ENCODE peak calls at places on chromosomes 11 and 22, in seven cellular contexts. V is memory B cell; S is frontal cortex; Q is stimulated activated CD4-positive, alpha-beta T cell treated with anti-CD3 and anti-CD28 coated beads, Interleukin-15, amount 100 ng/mL, for 48 hours; Y is gastrocnemius medialis; K is HL-60; T is esophagus squamous epithelium. R is an unnamed sample.

GRCh38 chr11:26551186-26551801 is 20.8 kb downstream of the MUC15 start:
- DNase-seq in V (no peak), Y (no peak), S (no peak), K (no peak), Q (no peak), T (no peak), R (no peak)

GRCh38 chr11:199782-200181 is 6.9 kb downstream of the SCGB1C1 start:
- DNase-seq in V (no peak), Q (no peak), S (no peak), Y (no peak), T (no peak), K (no peak), R (no peak)

GRCh38 chr11:11463397-11463796 is 110.3 kb upstream of the CSNK2A3 start:
- DNase-seq in K (no peak), Q (no peak), T (no peak), S (no peak), V (no peak), Y (no peak), R (no peak)

GRCh38 chr11:47448566-47449427 is at the start of gene RAPSN:
- DNase-seq in Y (peak), Q (no peak), V (no peak), T (no peak), K (no peak), S (no peak), R (no peak)

GRCh38 chr11:121478895-121479281 is 26.1 kb upstream of the SORL1-AS1 start:
- DNase-seq in Q (no peak), Y (no peak), V (no peak), K (peak), S (no peak), T (no peak), R (no peak)

GRCh38 chr22:46175631-46176030 is 25.3 kb downstream of the PPARA start:
- DNase-seq in S (no peak), V (no peak), Q (no peak), T (no peak), K (no peak), Y (no peak), R (no peak)

GRCh38 chr11:18078909-18079308 is 27.0 kb downstream of the SAAL1 start:
- DNase-seq in S (no peak), Y (no peak), K (no peak), T (no peak), Q (no peak), V (no peak), R (no peak)

GRCh38 chr11:12238420-12238819 is 128.0 kb downstream of the MICAL2 start:
- DNase-seq in Q (no peak), Y (no peak), S (no peak), V (no peak), T (no peak), K (no peak), R (no peak)

GRCh38 chr11:113363406-113363805 is 24.2 kb upstream of the ANKK1 start:
- DNase-seq in T (no peak), V (no peak), S (no peak), K (no peak), Q (no peak), Y (no peak), R (no peak)

GRCh38 chr11:75565221-75565814 is 3.3 kb downstream of the SERPINH1 start:
- DNase-seq in S (no peak), T (no peak), K (no peak), Q (no peak), V (no peak), Y (no peak), R (no peak)

GRCh38 chr11:61684870-61685610 is 4.8 kb downstream of the DAGLA start:
- DNase-seq in S (no peak), T (no peak), K (no peak), Q (no peak), V (no peak), Y (no peak), R (no peak)

GRCh38 chr11:65430406-65431217 is 8.0 kb downstream of the NEAT1 start:
- DNase-seq in Q (no peak), S (no peak), V (no peak), T (no peak), K (no peak), Y (no peak), R (no peak)

GRCh38 chr11:130815074-130815802 is 101.0 kb downstream of the SNX19 start:
- DNase-seq in Q (no peak), K (no peak), V (no peak), S (no peak), T (no peak), Y (no peak), R (no peak)

GRCh38 chr11:92727123-92727522 is 242.3 kb upstream of the MTNR1B start:
- DNase-seq in Q (no peak), Y (no peak), S (no peak), V (no peak), T (no peak), K (no peak), R (no peak)

GRCh38 chr11:121841487-121842167 is 274.4 kb downstream of the BLID start:
- DNase-seq in V (no peak), Q (no peak), T (no peak), K (no peak), Y (no peak), S (no peak), R (no peak)

GRCh38 chr22:40395607-40396006 is 25.2 kb downstream of the SGSM3 start:
- DNase-seq in T (no peak), Y (no peak), Q (no peak), V (no peak), K (no peak), S (no peak), R (no peak)

GRCh38 chr11:14908214-14908880 is 16.3 kb upstream of the CYP2R1 start:
- DNase-seq in V (no peak), S (peak), K (peak), Q (no peak), T (no peak), Y (no peak), R (no peak)

GRCh38 chr11:61554172-61554988 is 26.5 kb downstream of the SYT7 start:
- DNase-seq in S (no peak), T (no peak), Y (no peak), V (no peak), K (no peak), Q (no peak), R (no peak)

GRCh38 chr11:110431212-110432073 is 1.7 kb downstream of the FDX1 start:
- DNase-seq in V (no peak), T (no peak), K (no peak), Y (no peak), S (no peak), Q (no peak), R (no peak)

GRCh38 chr11:32427616-32427934 is 7.8 kb downstream of the WT1 start:
- DNase-seq in Q (no peak), K (no peak), S (no peak), V (no peak), T (no peak), Y (no peak), R (no peak)

GRCh38 chr11:63639195-63639832 is 25.1 kb upstream of the PLAAT3 start:
- DNase-seq in T (no peak), Y (no peak), S (no peak), Q (no peak), V (no peak), K (no peak), R (no peak)

GRCh38 chr11:33920838-33921613 is 29.1 kb upstream of the LMO2 start:
- DNase-seq in T (no peak), V (peak), Y (no peak), S (no peak), K (no peak), Q (no peak), R (no peak)

GRCh38 chr11:12508151-12508740 is 130.9 kb downstream of the PARVA start:
- DNase-seq in K (no peak), T (no peak), Q (no peak), Y (no peak), S (no peak), V (no peak), R (no peak)

GRCh38 chr22:28349114-28349513 is 330.5 kb downstream of the TTC28 start:
- DNase-seq in Q (no peak), Y (no peak), K (no peak), S (no peak), V (no peak), T (no peak), R (no peak)

GRCh38 chr22:38940985-38941384 is 16.4 kb upstream of the APOBEC3A start:
- DNase-seq in V (no peak), T (no peak), Y (no peak), S (no peak), K (no peak), Q (no peak), R (no peak)

GRCh38 chr11:1876361-1877063 is 15.2 kb downstream of the PRR33 start:
- DNase-seq in Y (no peak), V (no peak), T (no peak), Q (no peak), K (peak), S (no peak), R (no peak)